ENCODE peak calls at places on chromosomes 6 and 20, in five cellular contexts. Y, O, D, U and X are unnamed samples.

GRCh38 chr6:106540907-106541306 is 88.4 kb downstream of the RTN4IP1 start:
- DNase-seq in Y (no peak), O (no peak), D (no peak), U (no peak), X (no peak)

GRCh38 chr20:53847118-53847842 is 223.1 kb downstream of the BCAS1 start:
- DNase-seq in Y (no peak), O (no peak), D (peak; percentile 82), U (no peak), X (no peak)

GRCh38 chr20:32444474-32445220 is 86.5 kb downstream of the ASXL1 start:
- DNase-seq in Y (no peak), O (no peak), D (no peak), U (no peak), X (no peak)

GRCh38 chr20:59219206-59219605 is 55.6 kb downstream of the ZNF831 start:
- DNase-seq in Y (no peak), O (no peak), D (no peak), U (no peak), X (no peak)

GRCh38 chr6:119446623-119447008 is 97.1 kb upstream of the MAN1A1 start:
- DNase-seq in Y (peak; percentile 86), O (peak; percentile 44), D (no peak), U (no peak), X (no peak)

GRCh38 chr6:21441386-21441785 is 152.2 kb upstream of the SOX4 start:
- DNase-seq in Y (peak; percentile 18), O (no peak), D (no peak), U (no peak), X (no peak)

GRCh38 chr6:158756977-158757752 is 62.0 kb downstream of the EZR start:
- DNase-seq in Y (no peak), O (no peak), D (no peak), U (no peak), X (no peak)

GRCh38 chr6:3407840-3408239 is 49.0 kb downstream of the SLC22A23 start:
- DNase-seq in Y (no peak), O (no peak), D (no peak), U (no peak), X (no peak)

GRCh38 chr6:148419430-148419829 is 76.8 kb downstream of the SASH1 start:
- DNase-seq in Y (no peak), O (no peak), D (no peak), U (no peak), X (no peak)

GRCh38 chr6:55437141-55437540 is 109.9 kb downstream of the GFRAL start:
- DNase-seq in Y (no peak), O (no peak), D (no peak), U (no peak), X (no peak)

GRCh38 chr20:33554914-33555420 is 65.1 kb downstream of the CBFA2T2 start:
- DNase-seq in Y (peak; percentile 96), O (no peak), D (peak; percentile 91), U (no peak), X (peak; percentile 79)

GRCh38 chr20:63057133-63058117 is 50.7 kb upstream of the BHLHE23 start:
- DNase-seq in Y (peak; percentile 5), O (no peak), D (no peak), U (no peak), X (no peak)

GRCh38 chr6:36197739-36198221 is 1.2 kb downstream of the BRPF3 start:
- DNase-seq in Y (no peak), O (no peak), D (no peak), U (no peak), X (no peak)

GRCh38 chr6:139832493-139832892 is 458.0 kb upstream of the CITED2 start:
- DNase-seq in Y (no peak), O (no peak), D (no peak), U (no peak), X (no peak)

GRCh38 chr6:139829557-139829956 is 455.1 kb upstream of the CITED2 start:
- DNase-seq in Y (no peak), O (no peak), D (no peak), U (no peak), X (no peak)

GRCh38 chr6:139834232-139834631 is 459.8 kb upstream of the CITED2 start:
- DNase-seq in Y (no peak), O (peak; percentile 18), D (no peak), U (no peak), X (no peak)

GRCh38 chr6:139832906-139833305 is 458.5 kb upstream of the CITED2 start:
- DNase-seq in Y (no peak), O (peak; percentile 44), D (no peak), U (no peak), X (no peak)

DNA sequence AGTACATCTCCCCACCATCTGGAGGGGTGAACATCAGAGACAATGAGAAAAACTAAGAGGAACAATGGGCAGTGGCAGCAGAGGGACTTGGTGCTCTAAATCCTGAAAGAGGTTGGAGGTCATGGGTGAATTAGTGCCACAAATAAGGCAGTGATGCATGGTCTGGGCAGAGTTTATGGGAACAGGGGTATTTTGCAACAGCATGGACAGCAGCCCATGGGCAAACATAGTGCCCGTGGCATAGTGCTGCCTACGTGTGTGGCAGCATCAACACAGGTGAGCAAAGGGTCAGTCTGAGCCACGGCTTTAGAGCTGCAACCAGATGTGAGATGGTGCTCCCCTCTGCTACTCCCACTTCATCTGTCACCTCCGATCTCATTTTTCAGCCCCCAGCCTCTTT is 459.1 kb upstream of the CITED2 start:
- DNase-seq in Y (no peak), O (peak; percentile 70), D (no peak), U (no peak), X (no peak)
- TF ChIP-seq CTCF in Y (no peak), O (no peak), D (no peak), U (no peak), X (no peak)

DNA sequence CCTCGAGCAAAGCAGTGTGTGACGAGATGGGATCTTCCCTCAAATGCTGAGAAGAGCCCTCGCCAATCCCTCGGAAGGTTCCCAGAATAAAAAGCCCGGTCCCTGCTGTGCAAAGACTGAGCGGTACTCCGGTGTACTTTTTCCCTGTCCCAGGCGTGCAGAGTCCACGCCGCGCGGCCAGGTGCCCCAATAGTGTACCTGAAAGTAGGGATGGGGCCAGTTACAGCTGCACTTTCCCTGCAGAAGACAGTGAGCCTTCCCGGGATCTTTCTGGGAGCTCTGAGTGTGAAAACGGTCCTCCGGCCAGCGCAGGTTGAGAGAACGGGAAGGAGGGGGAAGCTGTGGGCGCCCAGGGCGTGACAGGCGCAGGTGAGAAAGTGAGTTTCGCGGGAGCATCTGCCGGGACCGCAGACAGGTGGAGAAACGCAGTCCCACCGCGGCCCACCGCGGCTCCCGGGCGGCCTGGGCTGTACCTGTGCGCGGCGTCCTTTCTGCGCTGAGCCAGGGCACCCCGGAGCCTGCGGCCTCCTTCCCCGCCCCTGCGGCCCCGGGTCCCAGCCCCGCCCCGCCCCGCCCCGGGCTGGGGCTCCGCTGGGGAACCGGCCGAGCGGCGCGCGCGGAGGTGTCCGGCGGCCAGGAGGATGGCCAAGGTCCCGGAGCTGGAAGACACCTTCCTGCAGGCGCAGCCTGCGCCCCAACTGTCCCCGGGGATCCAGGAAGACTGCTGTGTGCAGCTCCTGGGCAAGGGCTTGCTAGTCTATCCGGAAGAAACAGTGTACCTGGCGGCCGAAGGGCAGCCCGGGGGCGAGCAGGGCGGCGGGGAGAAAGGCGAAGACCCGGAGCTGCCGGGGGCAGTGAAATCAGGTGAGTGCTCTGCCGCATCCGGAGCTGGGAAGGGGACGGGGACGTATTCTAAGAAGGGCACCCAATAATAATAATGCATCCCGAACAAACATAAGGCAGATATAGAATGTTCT is at the start of gene RFX6:
- DNase-seq in Y (no peak), O (no peak), D (no peak), U (no peak), X (peak; percentile 33)
- TF ChIP-seq CTCF in Y (no peak), O (no peak), D (no peak), U (no peak), X (no peak)

DNA sequence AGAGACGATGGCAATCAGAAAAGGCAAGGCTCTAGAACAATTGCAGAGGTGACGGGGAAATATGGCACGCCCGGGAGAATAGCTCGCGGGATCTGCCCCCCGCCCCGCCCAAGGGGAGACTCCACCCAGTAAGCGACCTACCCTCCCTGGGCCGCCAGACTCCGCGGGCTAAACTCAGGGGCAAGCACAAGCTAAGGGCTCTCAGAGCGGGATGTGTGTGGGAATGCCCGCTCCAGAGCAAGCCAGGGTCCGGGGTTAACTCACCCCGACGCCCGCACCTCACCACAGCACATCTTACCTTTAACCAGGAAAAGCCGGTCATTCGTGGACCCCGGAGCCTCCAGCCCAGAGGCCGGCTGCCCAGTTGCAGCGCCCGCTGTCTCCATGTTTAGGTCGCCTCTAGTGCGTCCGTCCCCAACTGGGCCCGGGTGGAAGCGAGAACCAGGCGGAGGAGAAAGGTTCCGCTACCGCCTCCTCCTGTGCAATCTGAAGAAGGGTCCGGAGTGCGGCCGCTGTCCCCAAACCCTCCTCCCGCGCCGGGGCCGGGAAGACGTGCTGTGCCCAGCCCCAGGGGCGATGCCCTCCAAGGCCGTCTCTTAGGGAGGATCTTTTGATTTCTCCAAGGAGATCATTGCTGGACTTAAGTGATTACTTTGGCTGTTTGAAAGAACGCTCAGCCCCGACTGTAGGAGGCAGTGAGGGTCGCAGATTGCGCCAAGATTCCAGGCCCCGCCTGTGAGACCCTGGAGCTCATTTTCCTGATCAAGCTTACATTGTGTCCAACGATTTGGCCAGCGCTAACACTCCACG is at the start of gene TMEM242:
- DNase-seq in Y (peak; percentile 97), O (peak; percentile 85), D (peak; percentile 91), U (peak; percentile 93), X (peak; percentile 82)
- TF ChIP-seq CTCF in Y (peak; percentile 26), O (peak; percentile 48), D (peak; percentile 27), U (peak; percentile 29), X (no peak)

DNA sequence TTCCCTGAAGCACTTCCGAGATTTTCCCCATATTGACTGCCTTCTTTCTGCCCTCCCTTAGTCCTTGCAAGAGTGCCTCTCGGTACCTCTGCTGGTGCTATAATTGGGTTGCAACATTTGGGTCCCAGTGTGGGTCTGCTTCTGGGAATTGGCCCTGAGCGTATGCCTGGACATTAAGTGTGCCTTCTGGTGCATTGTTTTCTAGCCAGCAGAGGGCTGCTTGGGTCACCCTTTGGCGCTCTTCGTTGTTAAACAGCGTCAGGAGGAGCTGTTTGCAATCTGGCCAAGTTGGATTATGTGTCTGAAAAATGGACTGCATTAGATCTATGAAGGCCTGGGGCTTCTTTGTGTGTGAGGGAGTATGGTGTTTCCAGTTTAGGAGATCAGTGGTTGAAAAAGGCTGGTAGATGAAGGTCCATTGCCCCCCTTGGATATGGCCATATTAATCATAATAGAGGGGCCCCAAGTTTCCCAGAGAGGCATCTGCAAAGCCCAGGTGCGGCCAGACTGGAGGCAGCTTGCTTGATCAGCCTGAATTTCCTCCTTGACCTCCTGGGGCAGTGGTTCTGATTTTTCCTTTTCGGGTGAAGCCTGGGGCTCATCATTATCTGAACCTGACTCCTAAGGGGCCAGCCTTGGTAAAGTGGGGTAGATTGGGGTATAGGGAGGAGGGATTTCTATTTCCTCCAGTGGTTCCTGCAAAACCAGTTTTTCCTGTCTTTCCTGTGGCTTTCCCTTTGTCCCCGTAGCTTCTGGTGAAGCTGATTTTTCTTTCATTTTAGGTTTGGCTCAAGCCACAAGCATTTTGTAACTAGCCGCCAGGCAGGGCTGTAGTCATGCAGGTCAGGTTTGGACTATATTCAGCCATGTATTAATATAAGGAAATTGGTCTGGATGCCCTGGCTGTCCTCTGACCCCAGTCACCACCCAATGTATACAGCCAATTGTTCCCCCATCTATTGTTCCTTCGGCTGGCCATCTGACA is 85.4 kb upstream of the GPR6 start:
- DNase-seq in Y (no peak), O (no peak), D (no peak), U (no peak), X (no peak)
- TF ChIP-seq CTCF in Y (no peak), O (no peak), D (no peak), U (no peak), X (no peak)

DNA sequence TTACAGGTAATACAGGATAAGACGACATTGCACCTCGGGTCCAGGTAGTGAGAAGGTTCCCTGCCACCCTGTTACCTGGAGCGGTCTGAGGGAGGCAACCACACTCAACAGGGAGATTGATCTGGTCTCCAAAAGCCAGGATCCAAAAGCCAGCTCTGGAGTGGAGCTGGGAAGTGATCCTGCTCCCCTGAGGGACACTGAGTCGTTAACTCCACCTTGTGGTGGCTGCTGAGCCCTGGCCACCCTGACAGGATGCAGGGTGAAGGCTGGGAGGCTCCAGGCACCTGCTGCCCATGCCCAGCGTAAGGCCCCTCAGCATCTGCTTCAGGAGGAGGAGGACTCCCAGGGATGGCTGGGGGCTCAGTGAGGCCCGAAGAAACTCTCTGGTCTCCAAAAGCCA is 38.7 kb upstream of the SLC22A2 start:
- DNase-seq in Y (no peak), O (no peak), D (no peak), U (no peak), X (no peak)
- TF ChIP-seq CTCF in Y (no peak), O (no peak), D (no peak), U (no peak), X (no peak)